ENCODE peak calls at places on chromosomes 2 and 18, in five cellular contexts. E is SJSA1, K is adrenal gland, N is AG04450, L is cardiac muscle cell. R is an unnamed sample.

GRCh38 chr2:67514515-67514914 is 117.4 kb downstream of the ETAA1 start:
- DNase-seq in E (peak), K (no peak), N (peak), L (no peak), R (no peak)

GRCh38 chr18:76507830-76508381 is 12.9 kb upstream of the ZNF516 start:
- DNase-seq in E (no peak), K (no peak), N (no peak), L (no peak), R (peak)

GRCh38 chr2:54610700-54611099 is 112.8 kb upstream of the EML6 start:
- DNase-seq in E (peak), K (no peak), N (no peak), L (no peak), R (no peak)

GRCh38 chr2:25521665-25522387 is 151.6 kb downstream of the DTNB start:
- DNase-seq in E (peak), K (no peak), N (peak), L (peak), R (no peak)

GRCh38 chr2:99641999-99642398 is 152.2 kb upstream of the REV1 start:
- DNase-seq in E (no peak), K (no peak), N (no peak), L (no peak), R (no peak)

GRCh38 chr2:70014959-70015358 is 53.5 kb upstream of the ASPRV1 start:
- DNase-seq in E (no peak), K (no peak), N (no peak), L (no peak), R (no peak)

GRCh38 chr2:234500394-234501006 is 3.6 kb upstream of the ARL4C start:
- DNase-seq in E (peak), K (peak), N (no peak), L (peak), R (no peak)

GRCh38 chr2:3154694-3155093 is 222.9 kb downstream of the EIPR1 start:
- DNase-seq in E (no peak), K (no peak), N (no peak), L (no peak), R (no peak)

GRCh38 chr2:79832540-79833234 is 319.8 kb downstream of the CTNNA2 start:
- DNase-seq in E (no peak), K (no peak), N (no peak), L (no peak), R (no peak)

GRCh38 chr18:57768557-57769326 is 34.4 kb downstream of the ATP8B1 start:
- DNase-seq in E (no peak), K (no peak), N (no peak), L (peak), R (no peak)

GRCh38 chr2:110820128-110820527 is 87.8 kb downstream of the ACOXL start:
- DNase-seq in E (no peak), K (no peak), N (no peak), L (no peak), R (peak)

GRCh38 chr18:54444309-54444914 is 86.7 kb downstream of the C18orf54 start:
- DNase-seq in E (peak), K (peak), N (peak), L (peak), R (no peak)

GRCh38 chr2:164662066-164662465 is 40.8 kb upstream of the GRB14 start:
- DNase-seq in E (no peak), K (no peak), N (no peak), L (peak), R (no peak)

GRCh38 chr18:70559446-70559845 is 270.6 kb downstream of the SOCS6 start:
- DNase-seq in E (no peak), K (no peak), N (no peak), L (no peak), R (no peak)

GRCh38 chr2:216446343-216446742 is 34.1 kb downstream of the SMARCAL1 start:
- DNase-seq in E (no peak), K (no peak), N (no peak), L (no peak), R (no peak)

GRCh38 chr2:235766206-235766794 is 272.5 kb downstream of the AGAP1 start:
- DNase-seq in E (peak), K (peak), N (peak), L (peak), R (peak)

GRCh38 chr2:189109921-189110397 is 69.6 kb downstream of the COL5A2 start:
- DNase-seq in E (no peak), K (no peak), N (no peak), L (peak), R (no peak)

GRCh38 chr2:42031281-42031680 is 16.5 kb upstream of the PKDCC start:
- DNase-seq in E (no peak), K (no peak), N (no peak), L (no peak), R (no peak)

DNA sequence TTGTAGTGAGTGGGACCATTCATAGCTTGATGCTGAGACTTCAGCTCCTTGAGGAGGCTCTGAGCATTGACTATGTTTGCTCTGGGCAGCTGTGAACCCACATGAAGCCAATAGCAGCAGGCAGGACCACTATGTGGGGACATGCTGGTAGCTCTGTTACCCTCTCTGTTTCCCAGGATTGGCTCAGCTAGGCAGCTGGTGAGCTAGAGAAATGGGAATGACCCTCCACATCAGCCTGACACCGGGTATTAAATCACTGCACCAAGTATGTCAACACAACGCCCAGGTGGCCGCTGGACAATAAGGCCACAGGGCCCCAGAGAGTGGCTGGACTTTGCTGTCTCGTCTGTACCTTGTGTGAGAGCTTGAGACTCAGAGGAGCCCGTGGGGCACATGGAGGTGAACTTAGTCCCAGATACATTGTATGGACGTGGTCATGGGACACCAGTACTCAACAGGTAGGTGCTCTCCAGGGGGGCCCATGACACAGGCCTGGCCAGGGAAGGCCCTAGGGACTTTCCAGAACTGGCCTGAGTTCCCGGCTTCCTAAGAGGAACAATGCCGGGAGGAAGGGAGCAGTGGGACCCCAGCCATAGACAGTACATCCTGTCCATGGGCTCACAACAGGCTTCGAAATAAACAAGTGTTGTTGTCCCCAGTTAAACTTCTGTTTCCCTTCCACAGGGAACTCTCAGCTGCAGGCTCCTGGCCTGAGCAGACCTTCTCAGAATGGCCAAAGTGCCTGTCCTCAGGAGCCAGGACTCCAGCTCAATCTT is 35.2 kb downstream of the HS1BP3 start:
- DNase-seq in E (no peak), K (peak), N (no peak), L (no peak), R (no peak)
- H3K27ac ChIP-seq in E (no peak), K (peak), N (no peak), L (no peak), R (no peak)

GRCh38 chr18:61731693-61732376 is 161.0 kb downstream of the RNF152 start:
- DNase-seq in E (no peak), K (no peak), N (no peak), L (peak), R (no peak)
- H3K27ac ChIP-seq in E (no peak), K (no peak), N (no peak), L (no peak), R (no peak)

GRCh38 chr2:96144481-96145027 is 686 bp downstream of the DUSP2 start:
- DNase-seq in E (no peak), K (no peak), N (no peak), L (no peak), R (no peak)
- H3K27ac ChIP-seq in E (no peak), K (no peak), N (no peak), L (no peak), R (peak)

GRCh38 chr2:20583425-20583881 is 67.4 kb downstream of the HS1BP3 start:
- DNase-seq in E (no peak), K (no peak), N (no peak), L (no peak), R (no peak)
- H3K27ac ChIP-seq in E (peak), K (no peak), N (peak), L (peak), R (no peak)

DNA sequence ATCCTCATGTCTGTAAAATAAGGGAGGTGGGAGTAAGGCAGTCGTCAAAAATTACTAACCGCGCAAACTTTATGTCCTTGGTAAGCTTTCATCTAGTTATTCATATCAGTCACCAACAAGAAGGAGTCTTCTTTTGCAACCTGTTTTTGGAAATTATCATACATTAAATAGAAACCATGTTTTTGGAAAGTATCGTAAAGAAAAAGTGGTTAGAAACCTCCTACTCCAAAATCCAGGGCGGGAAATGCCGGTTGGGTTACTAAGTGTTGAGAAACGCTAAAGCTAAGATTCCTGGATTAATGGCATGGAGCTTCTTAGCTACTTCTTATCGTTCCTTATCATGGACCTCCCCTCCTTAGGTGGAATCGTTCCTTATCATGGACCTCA is 778 bp downstream of the BBS5 start:
- DNase-seq in E (no peak), K (no peak), N (no peak), L (peak), R (no peak)
- H3K27ac ChIP-seq in E (no peak), K (peak), N (no peak), L (no peak), R (no peak)

GRCh38 chr2:119228964-119229363 is 5.3 kb downstream of the STEAP3 start:
- DNase-seq in E (no peak), K (no peak), N (no peak), L (no peak), R (no peak)

GRCh38 chr2:119228136-119228535 is 4.5 kb downstream of the STEAP3 start:
- DNase-seq in E (no peak), K (no peak), N (no peak), L (no peak), R (no peak)

GRCh38 chr2:119230630-119231185 is 7.1 kb downstream of the STEAP3 start:
- DNase-seq in E (no peak), K (no peak), N (no peak), L (peak), R (no peak)

GRCh38 chr2:119230219-119230618 is 6.6 kb downstream of the STEAP3 start:
- DNase-seq in E (no peak), K (no peak), N (no peak), L (no peak), R (no peak)

DNA sequence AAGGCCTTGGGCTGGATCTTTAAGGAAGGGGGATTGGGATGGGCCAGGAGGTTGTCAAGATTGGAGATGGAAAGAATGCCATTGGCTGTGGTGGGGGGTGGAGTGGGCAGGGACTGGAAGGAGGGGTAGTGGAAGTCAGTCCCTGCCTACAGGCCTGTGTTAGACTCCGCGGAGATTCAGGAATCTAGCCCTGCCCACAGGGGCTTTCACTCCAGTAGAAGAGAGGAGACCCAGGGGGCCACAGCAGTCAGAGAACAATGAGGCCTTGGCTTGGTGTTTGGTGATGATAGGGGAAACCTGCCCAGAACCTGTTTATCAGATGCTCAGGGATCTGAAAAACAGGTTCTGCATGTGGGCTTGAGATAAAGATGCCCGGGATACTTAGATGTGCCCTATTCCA is 6.1 kb downstream of the STEAP3 start:
- DNase-seq in E (no peak), K (no peak), N (no peak), L (no peak), R (no peak)
- H3K27ac ChIP-seq in E (no peak), K (no peak), N (no peak), L (no peak), R (no peak)

R was measured in HL-60.